ENCODE peak calls at places on chromosomes 2 and 18, in ten cellular contexts. G, L, E, K, B, F, A, M, J and T are unnamed samples.

GRCh38 chr2:110747522-110748488 is 15.4 kb downstream of the ACOXL start:
- DNase-seq in G (no peak), L (no peak), E (no peak), K (no peak), B (no peak), F (no peak), A (no peak), M (no peak), J (no peak), T (no peak)

GRCh38 chr2:71494523-71495155 is 41.3 kb downstream of the DYSF start:
- DNase-seq in G (no peak), L (no peak), E (no peak), K (no peak), B (no peak), F (no peak), A (no peak), M (no peak), J (no peak), T (no peak)

GRCh38 chr2:95305341-95306058 is 8.4 kb downstream of the KCNIP3 start:
- DNase-seq in G (no peak), L (no peak), E (no peak), K (peak; percentile 33), B (peak; percentile 80), F (peak; percentile 23), A (no peak), M (no peak), J (no peak), T (no peak)

GRCh38 chr2:60383421-60384117 is 169.9 kb downstream of the BCL11A start:
- DNase-seq in G (no peak), L (no peak), E (no peak), K (no peak), B (no peak), F (no peak), A (no peak), M (no peak), J (peak; percentile 42), T (no peak)

GRCh38 chr18:63867368-63867767 is 20.1 kb upstream of the SERPINB2 start:
- DNase-seq in G (no peak), L (no peak), E (no peak), K (no peak), B (no peak), F (no peak), A (no peak), M (no peak), J (no peak), T (no peak)

GRCh38 chr2:97747285-97747684 is 33.9 kb downstream of the ZAP70 start:
- DNase-seq in G (no peak), L (no peak), E (no peak), K (no peak), B (no peak), F (no peak), A (no peak), M (no peak), J (no peak), T (no peak)

GRCh38 chr2:226579519-226579918 is 220.1 kb downstream of the IRS1 start:
- DNase-seq in G (no peak), L (no peak), E (no peak), K (no peak), B (no peak), F (no peak), A (no peak), M (no peak), J (no peak), T (no peak)

GRCh38 chr2:98114643-98115355 is 27.8 kb downstream of the VWA3B start:
- DNase-seq in G (no peak), L (no peak), E (no peak), K (no peak), B (no peak), F (peak; percentile 21), A (no peak), M (no peak), J (no peak), T (no peak)

GRCh38 chr2:238019962-238020361 is 40.8 kb upstream of the SCLY start:
- DNase-seq in G (no peak), L (no peak), E (no peak), K (no peak), B (no peak), F (no peak), A (no peak), M (no peak), J (no peak), T (no peak)

GRCh38 chr2:211216221-211216620 is 659.8 kb downstream of the CPS1 start:
- DNase-seq in G (peak; percentile 53), L (no peak), E (no peak), K (peak; percentile 58), B (no peak), F (no peak), A (no peak), M (no peak), J (no peak), T (no peak)

GRCh38 chr2:53861824-53862223 is 2.1 kb upstream of the GPR75 start:
- DNase-seq in G (no peak), L (no peak), E (no peak), K (no peak), B (no peak), F (no peak), A (no peak), M (no peak), J (no peak), T (no peak)

GRCh38 chr2:148527488-148528340 is 116.8 kb upstream of the EPC2 start:
- DNase-seq in G (no peak), L (no peak), E (no peak), K (no peak), B (no peak), F (no peak), A (no peak), M (no peak), J (no peak), T (peak; percentile 40)